ENCODE peak calls at places on chromosomes 6 and 20, in eight cellular contexts. P is endothelial cell of umbilical vein; D is T-helper 1 cell; J is naive thymus-derived CD8-positive, alpha-beta T cell; F is activated T-helper 1 cell treated with anti-CD3 and anti-CD28 coated beads, Interleukin-2, amount 50 U/mL, for 16 hours; I is uterus; Q is kidney tubule cell; K is body of pancreas. Y is an unnamed sample.
A peak's percentile ranks its signal among the peaks of the same experiment; 100 is the strongest.

GRCh38 chr6:54017877-54018276 is 93.4 kb upstream of the MLIP start:
- DNase-seq in P (no peak), K (no peak), F (no peak), Q (no peak), D (no peak), I (no peak), J (no peak), Y (no peak)

GRCh38 chr6:35454843-35455110 is 2.6 kb downstream of the FANCE start:
- DNase-seq in Q (no peak), P (no peak), F (no peak), I (no peak), J (no peak), K (no peak), D (no peak), Y (no peak)

GRCh38 chr20:41261790-41262717 is 55.5 kb downstream of the ZHX3 start:
- DNase-seq in Q (peak; percentile 72), F (no peak), D (no peak), P (no peak), I (no peak), K (no peak), J (no peak), Y (no peak)

GRCh38 chr20:46307999-46308257 is 370 bp downstream of the CDH22 start:
- DNase-seq in D (no peak), F (no peak), J (no peak), Q (no peak), K (no peak), P (no peak), I (no peak), Y (no peak)

GRCh38 chr6:7471171-7471570 is 70.3 kb upstream of the DSP start:
- DNase-seq in F (no peak), I (no peak), K (no peak), D (no peak), Q (no peak), P (no peak), J (no peak), Y (no peak)

GRCh38 chr6:137589067-137589848 is 95.1 kb upstream of the OLIG3 start:
- DNase-seq in K (no peak), J (peak; percentile 58), I (no peak), F (no peak), Q (peak; percentile 86), P (peak; percentile 15), D (peak; percentile 50), Y (peak; percentile 65)

GRCh38 chr6:111253999-111254778 is 166.9 kb downstream of the SLC16A10 start:
- DNase-seq in F (no peak), P (no peak), D (no peak), Q (peak; percentile 46), I (no peak), J (no peak), K (no peak), Y (no peak)

GRCh38 chr20:57947421-57948176 is 237.8 kb upstream of the PMEPA1 start:
- DNase-seq in P (no peak), I (no peak), D (no peak), F (no peak), J (no peak), K (no peak), Q (peak; percentile 73), Y (no peak)

GRCh38 chr6:10968776-10969175 is 75.3 kb downstream of the ELOVL2 start:
- DNase-seq in F (no peak), K (no peak), I (no peak), J (no peak), P (no peak), Q (no peak), D (no peak), Y (no peak)

GRCh38 chr6:223763-224162 is 68.5 kb upstream of the DUSP22 start:
- DNase-seq in Q (peak; percentile 80), J (no peak), F (no peak), I (no peak), K (no peak), D (no peak), P (no peak), Y (no peak)

GRCh38 chr20:20498081-20498861 is 130.4 kb downstream of the INSM1 start:
- DNase-seq in F (no peak), I (no peak), Q (no peak), J (no peak), K (no peak), P (no peak), D (no peak), Y (no peak)

GRCh38 chr6:120826253-120826652 is 508.0 kb downstream of the TBC1D32 start:
- DNase-seq in I (no peak), F (no peak), P (no peak), D (no peak), K (peak; percentile 62), J (no peak), Q (peak; percentile 41), Y (peak; percentile 51)

GRCh38 chr20:45223136-45223535 is 2.0 kb downstream of the SEMG2 start:
- DNase-seq in D (no peak), P (no peak), I (no peak), J (no peak), Q (no peak), K (no peak), F (no peak), Y (no peak)

GRCh38 chr20:64255361-64256281 is at the start of gene PCMTD2:
- DNase-seq in I (peak; percentile 86), D (peak; percentile 76), P (peak; percentile 89), K (peak; percentile 84), F (peak; percentile 62), Q (peak; percentile 89), J (peak; percentile 89), Y (peak; percentile 94)

GRCh38 chr6:54335871-54336270 is 27.6 kb downstream of the TINAG start:
- DNase-seq in F (no peak), P (peak; percentile 99), K (no peak), Q (peak; percentile 95), I (no peak), D (no peak), J (no peak), Y (no peak)

GRCh38 chr6:111487656-111488055 is 4.6 kb upstream of the REV3L start:
- DNase-seq in J (no peak), F (no peak), P (no peak), Q (peak; percentile 82), D (no peak), K (no peak), I (no peak), Y (no peak)

GRCh38 chr20:17281478-17281877 is 54.6 kb downstream of the PCSK2 start:
- DNase-seq in J (no peak), Q (peak; percentile 58), P (no peak), K (peak; percentile 48), I (no peak), F (no peak), D (no peak), Y (peak; percentile 78)

GRCh38 chr20:46955601-46956556 is 61.2 kb downstream of the EYA2 start:
- DNase-seq in F (no peak), I (no peak), J (no peak), K (no peak), D (no peak), P (no peak), Q (no peak), Y (no peak)

GRCh38 chr20:52497731-52498130 is 306.2 kb upstream of the ZFP64 start:
- DNase-seq in K (no peak), I (no peak), J (no peak), F (no peak), P (peak; percentile 73), Q (peak; percentile 7), D (no peak), Y (no peak)

GRCh38 chr6:108114861-108115597 is 40.5 kb upstream of the OSTM1 start:
- DNase-seq in I (peak; percentile 31), F (no peak), D (no peak), K (peak; percentile 67), P (peak; percentile 71), J (no peak), Q (no peak), Y (no peak)

GRCh38 chr20:53036992-53037391 is 64.8 kb downstream of the TSHZ2 start:
- DNase-seq in D (no peak), I (no peak), P (no peak), F (no peak), K (no peak), Q (peak; percentile 74), J (no peak), Y (no peak)

GRCh38 chr6:157274116-157274470 is 49.2 kb downstream of the TMEM242 start:
- DNase-seq in K (no peak), F (no peak), D (no peak), P (no peak), J (no peak), Q (no peak), I (no peak), Y (no peak)

Y was measured in SHP77.